ENCODE peak calls at places on chromosomes 3 and 15, in seven cellular contexts. V is NCI-H146, K is brain microvascular endothelial cell, F is DMS 273 treated with DMSO at 0.1 percent for 48 hours, O is NCI-H1092, J is HS-27A, L is HepG2. U is an unnamed sample.
A peak's percentile ranks its signal among the peaks of the same experiment; 100 is the strongest.

GRCh38 chr3:10929978-10930620 is 62.4 kb upstream of the SLC6A1 start:
- DNase-seq in L (no peak), J (no peak), K (no peak), V (no peak), F (no peak), O (no peak), U (no peak)

GRCh38 chr3:65483475-65483874 is 555.2 kb downstream of the MAGI1 start:
- DNase-seq in V (no peak), O (no peak), J (no peak), F (no peak), K (no peak), L (no peak), U (no peak)

GRCh38 chr15:52193321-52193720 is 2.1 kb upstream of the GNB5 start:
- DNase-seq in J (no peak), F (no peak), V (no peak), O (no peak), L (no peak), K (no peak), U (no peak)

GRCh38 chr3:197125601-197126000 is 96.0 kb upstream of the MELTF start:
- DNase-seq in O (no peak), L (no peak), J (no peak), V (no peak), K (peak; percentile 69), F (no peak), U (no peak)

GRCh38 chr3:63051920-63052319 is 176.7 kb upstream of the CADPS start:
- DNase-seq in K (peak; percentile 4), F (no peak), J (peak; percentile 23), O (no peak), V (no peak), L (no peak), U (no peak)

GRCh38 chr15:62873203-62873602 is 169.3 kb upstream of the TPM1 start:
- DNase-seq in K (no peak), V (no peak), F (no peak), L (no peak), J (no peak), O (no peak), U (no peak)

GRCh38 chr3:194095464-194095863 is 40.5 kb upstream of the HES1 start:
- DNase-seq in J (no peak), V (peak; percentile 50), L (peak; percentile 61), K (no peak), F (peak; percentile 39), O (peak; percentile 61), U (peak; percentile 92)

GRCh38 chr3:134074001-134074789 is 44.5 kb upstream of the SLCO2A1 start:
- DNase-seq in V (no peak), O (no peak), K (no peak), L (no peak), J (no peak), F (no peak), U (no peak)

GRCh38 chr3:13433931-13434330 is 13.8 kb upstream of the NUP210 start:
- DNase-seq in F (no peak), K (no peak), V (no peak), O (no peak), L (no peak), J (no peak), U (no peak)

GRCh38 chr15:79091204-79091867 is 756 bp upstream of the RASGRF1 start:
- DNase-seq in F (peak; percentile 2), K (no peak), L (no peak), J (no peak), V (peak; percentile 18), O (no peak), U (peak; percentile 77)

GRCh38 chr15:77864211-77865105 is 213.1 kb downstream of the TBC1D2B start:
- DNase-seq in L (no peak), F (no peak), O (no peak), K (no peak), V (no peak), J (no peak), U (no peak)

GRCh38 chr15:48861813-48862431 is 16.0 kb upstream of the EID1 start:
- DNase-seq in F (peak; percentile 28), K (no peak), O (peak; percentile 46), J (no peak), V (peak; percentile 57), L (peak; percentile 57), U (peak; percentile 59)

GRCh38 chr3:117914540-117914939 is 1120.1 kb downstream of the IGSF11 start:
- DNase-seq in O (no peak), K (no peak), L (no peak), F (no peak), J (no peak), V (no peak), U (no peak)

GRCh38 chr3:13011369-13012227 is 61.6 kb downstream of the IQSEC1 start:
- DNase-seq in K (no peak), F (peak; percentile 18), O (no peak), J (no peak), L (peak; percentile 32), V (peak; percentile 31), U (peak; percentile 26)

GRCh38 chr3:124916837-124917409 is 17.6 kb downstream of the MUC13 start:
- DNase-seq in O (no peak), K (no peak), V (no peak), J (no peak), F (no peak), L (no peak), U (no peak)

GRCh38 chr15:95742256-95742655 is 588.2 kb upstream of the NR2F2 start:
- DNase-seq in O (no peak), J (no peak), F (no peak), V (no peak), L (no peak), K (no peak), U (no peak)

GRCh38 chr3:118057086-118057485 is 977.6 kb downstream of the IGSF11 start:
- DNase-seq in L (no peak), V (no peak), O (no peak), F (no peak), J (no peak), K (no peak), U (no peak)

GRCh38 chr15:69677403-69677802 is 224.8 kb downstream of the RPLP1 start:
- DNase-seq in F (no peak), L (no peak), K (no peak), O (no peak), J (no peak), V (no peak), U (no peak)

GRCh38 chr3:140545756-140546155 is 132.1 kb upstream of the TRIM42 start:
- DNase-seq in V (peak; percentile 64), F (no peak), K (no peak), L (no peak), J (no peak), O (no peak), U (no peak)

GRCh38 chr15:62495670-62496328 is 330.7 kb upstream of the C2CD4B start:
- DNase-seq in V (peak; percentile 24), L (no peak), F (no peak), J (no peak), K (peak; percentile 81), O (no peak), U (peak; percentile 9)

GRCh38 chr3:178067721-178068120 is 468.5 kb upstream of the KCNMB2 start:
- DNase-seq in K (no peak), O (no peak), V (no peak), F (no peak), L (no peak), J (no peak), U (no peak)

GRCh38 chr3:138148503-138148902 is 16.3 kb upstream of the A4GNT start:
- DNase-seq in V (no peak), L (no peak), F (no peak), O (no peak), K (no peak), J (no peak), U (no peak)

GRCh38 chr3:156826896-156827882 is 1.0 kb downstream of the LEKR1 start:
- DNase-seq in J (no peak), V (peak; percentile 17), K (no peak), O (no peak), F (no peak), L (no peak), U (no peak)

GRCh38 chr3:195956577-195956976 is 48.2 kb upstream of the TNK2 start:
- DNase-seq in L (no peak), F (no peak), J (no peak), O (no peak), K (no peak), V (no peak), U (no peak)

GRCh38 chr3:121295966-121296365 is 249.8 kb downstream of the POLQ start:
- DNase-seq in O (no peak), K (no peak), J (peak; percentile 19), L (no peak), V (no peak), F (no peak), U (no peak)

GRCh38 chr3:30510596-30510995 is 95.8 kb upstream of the TGFBR2 start:
- DNase-seq in F (no peak), O (no peak), L (no peak), J (peak; percentile 46), K (peak; percentile 71), V (no peak), U (no peak)

GRCh38 chr15:62035256-62035908 is 24.9 kb downstream of the VPS13C start:
- DNase-seq in O (no peak), K (peak; percentile 13), V (no peak), J (peak; percentile 64), F (no peak), L (no peak), U (no peak)

GRCh38 chr3:26622634-26623408 is at the start of gene LRRC3B:
- DNase-seq in V (peak; percentile 21), O (no peak), L (no peak), J (no peak), K (no peak), F (no peak), U (no peak)